ENCODE peak calls at places on chromosomes 3 and 15, in ten cellular contexts. One of them, this sample, is unnamed.
A peak's percentile ranks its signal among the peaks of the same experiment; 100 is the strongest.

GRCh38 chr15:57610130-57610529 is 18.4 kb downstream of the MYZAP start:
- DNase-seq in aorta: no peak
- DNase-seq in mucosa of descending colon: peak; percentile 83
- DNase-seq in psoas muscle: peak; percentile 74
- DNase-seq in IMR-90: peak; percentile 50
- DNase-seq in HAP-1: peak; percentile 79
- DNase-seq in cardiac fibroblast: peak; percentile 84
- DNase-seq in neural progenitor cell: no peak
- DNase-seq in AG10803: peak; percentile 43
- DNase-seq in Peyer's patch: peak; percentile 89
- DNase-seq in this sample: peak; percentile 85

GRCh38 chr15:63490345-63491034 is 13.9 kb upstream of the USP3 start:
- DNase-seq in aorta: no peak
- DNase-seq in mucosa of descending colon: no peak
- DNase-seq in psoas muscle: no peak
- DNase-seq in IMR-90: no peak
- DNase-seq in HAP-1: no peak
- DNase-seq in cardiac fibroblast: no peak
- DNase-seq in neural progenitor cell: no peak
- DNase-seq in AG10803: no peak
- DNase-seq in Peyer's patch: no peak
- DNase-seq in this sample: no peak

GRCh38 chr15:29044506-29044905 is 158.7 kb downstream of the APBA2 start:
- DNase-seq in aorta: no peak
- DNase-seq in mucosa of descending colon: no peak
- DNase-seq in psoas muscle: no peak
- DNase-seq in IMR-90: peak; percentile 51
- DNase-seq in HAP-1: peak; percentile 84
- DNase-seq in cardiac fibroblast: peak; percentile 11
- DNase-seq in neural progenitor cell: no peak
- DNase-seq in AG10803: no peak
- DNase-seq in Peyer's patch: no peak
- DNase-seq in this sample: no peak

GRCh38 chr15:89362203-89363101 is 27.8 kb upstream of the POLG start:
- DNase-seq in aorta: no peak
- DNase-seq in mucosa of descending colon: no peak
- DNase-seq in psoas muscle: no peak
- DNase-seq in IMR-90: no peak
- DNase-seq in HAP-1: no peak
- DNase-seq in cardiac fibroblast: no peak
- DNase-seq in neural progenitor cell: peak; percentile 32
- DNase-seq in AG10803: no peak
- DNase-seq in Peyer's patch: no peak
- DNase-seq in this sample: no peak

GRCh38 chr3:127542441-127542952 is 48.0 kb downstream of the TPRA1 start:
- DNase-seq in aorta: no peak
- DNase-seq in mucosa of descending colon: peak; percentile 68
- DNase-seq in psoas muscle: no peak
- DNase-seq in IMR-90: no peak
- DNase-seq in HAP-1: no peak
- DNase-seq in cardiac fibroblast: no peak
- DNase-seq in neural progenitor cell: no peak
- DNase-seq in AG10803: no peak
- DNase-seq in Peyer's patch: peak; percentile 68
- DNase-seq in this sample: no peak

GRCh38 chr3:33869977-33870376 is 71.5 kb downstream of the PDCD6IP start:
- DNase-seq in aorta: no peak
- DNase-seq in mucosa of descending colon: no peak
- DNase-seq in psoas muscle: no peak
- DNase-seq in IMR-90: no peak
- DNase-seq in HAP-1: no peak
- DNase-seq in cardiac fibroblast: no peak
- DNase-seq in neural progenitor cell: no peak
- DNase-seq in AG10803: no peak
- DNase-seq in Peyer's patch: no peak
- DNase-seq in this sample: no peak

GRCh38 chr15:100291106-100291505 is 50.7 kb downstream of the ADAMTS17 start:
- DNase-seq in aorta: no peak
- DNase-seq in mucosa of descending colon: no peak
- DNase-seq in psoas muscle: no peak
- DNase-seq in IMR-90: no peak
- DNase-seq in HAP-1: no peak
- DNase-seq in cardiac fibroblast: peak; percentile 45
- DNase-seq in neural progenitor cell: no peak
- DNase-seq in AG10803: no peak
- DNase-seq in Peyer's patch: no peak
- DNase-seq in this sample: peak; percentile 6

GRCh38 chr15:44033894-44034293 is 161.2 kb downstream of the FRMD5 start:
- DNase-seq in aorta: no peak
- DNase-seq in mucosa of descending colon: no peak
- DNase-seq in psoas muscle: no peak
- DNase-seq in IMR-90: peak; percentile 58
- DNase-seq in HAP-1: no peak
- DNase-seq in cardiac fibroblast: peak; percentile 81
- DNase-seq in neural progenitor cell: no peak
- DNase-seq in AG10803: peak; percentile 79
- DNase-seq in Peyer's patch: no peak
- DNase-seq in this sample: peak; percentile 27

GRCh38 chr15:96327155-96327741 is 3.3 kb upstream of the NR2F2 start:
- DNase-seq in aorta: no peak
- DNase-seq in mucosa of descending colon: no peak
- DNase-seq in psoas muscle: no peak
- DNase-seq in IMR-90: peak; percentile 93
- DNase-seq in HAP-1: peak; percentile 50
- DNase-seq in cardiac fibroblast: peak; percentile 95
- DNase-seq in neural progenitor cell: peak; percentile 75
- DNase-seq in AG10803: peak; percentile 89
- DNase-seq in Peyer's patch: no peak
- DNase-seq in this sample: peak; percentile 90

GRCh38 chr15:80685628-80686027 is 9.5 kb upstream of the ABHD17C start:
- DNase-seq in aorta: no peak
- DNase-seq in mucosa of descending colon: no peak
- DNase-seq in psoas muscle: no peak
- DNase-seq in IMR-90: no peak
- DNase-seq in HAP-1: no peak
- DNase-seq in cardiac fibroblast: no peak
- DNase-seq in neural progenitor cell: no peak
- DNase-seq in AG10803: no peak
- DNase-seq in Peyer's patch: no peak
- DNase-seq in this sample: no peak

GRCh38 chr15:80679167-80679804 is 15.8 kb upstream of the ABHD17C start:
- DNase-seq in aorta: no peak
- DNase-seq in mucosa of descending colon: no peak
- DNase-seq in psoas muscle: no peak
- DNase-seq in IMR-90: no peak
- DNase-seq in HAP-1: no peak
- DNase-seq in cardiac fibroblast: no peak
- DNase-seq in neural progenitor cell: no peak
- DNase-seq in AG10803: no peak
- DNase-seq in Peyer's patch: no peak
- DNase-seq in this sample: peak; percentile 97

GRCh38 chr15:80684697-80685096 is 10.4 kb upstream of the ABHD17C start:
- DNase-seq in aorta: no peak
- DNase-seq in mucosa of descending colon: no peak
- DNase-seq in psoas muscle: no peak
- DNase-seq in IMR-90: no peak
- DNase-seq in HAP-1: no peak
- DNase-seq in cardiac fibroblast: no peak
- DNase-seq in neural progenitor cell: no peak
- DNase-seq in AG10803: no peak
- DNase-seq in Peyer's patch: no peak
- DNase-seq in this sample: no peak

GRCh38 chr15:80679805-80680175 is 15.3 kb upstream of the ABHD17C start:
- DNase-seq in aorta: no peak
- DNase-seq in mucosa of descending colon: peak; percentile 45
- DNase-seq in psoas muscle: no peak
- DNase-seq in IMR-90: no peak
- DNase-seq in HAP-1: no peak
- DNase-seq in cardiac fibroblast: no peak
- DNase-seq in neural progenitor cell: no peak
- DNase-seq in AG10803: no peak
- DNase-seq in Peyer's patch: no peak
- DNase-seq in this sample: peak; percentile 83

GRCh38 chr15:80682201-80682600 is 12.9 kb upstream of the ABHD17C start:
- DNase-seq in aorta: no peak
- DNase-seq in mucosa of descending colon: no peak
- DNase-seq in psoas muscle: no peak
- DNase-seq in IMR-90: no peak
- DNase-seq in HAP-1: no peak
- DNase-seq in cardiac fibroblast: no peak
- DNase-seq in neural progenitor cell: no peak
- DNase-seq in AG10803: no peak
- DNase-seq in Peyer's patch: no peak
- DNase-seq in this sample: no peak
- H3K4me3 ChIP-seq in aorta: no peak overlapping the region
- H3K4me3 ChIP-seq in mucosa of descending colon: no peak overlapping the region
- H3K4me3 ChIP-seq in psoas muscle: no peak overlapping the region
- H3K4me3 ChIP-seq in IMR-90: no peak overlapping the region
- H3K4me3 ChIP-seq in HAP-1: no peak overlapping the region
- H3K4me3 ChIP-seq in cardiac fibroblast: no peak overlapping the region
- H3K4me3 ChIP-seq in neural progenitor cell: no peak overlapping the region
- H3K4me3 ChIP-seq in AG10803: no peak overlapping the region
- H3K4me3 ChIP-seq in Peyer's patch: no peak overlapping the region
- H3K4me3 ChIP-seq in this sample: no peak overlapping the region

GRCh38 chr3:196662711-196663571 is 23.4 kb downstream of the NRROS start:
- DNase-seq in aorta: no peak
- DNase-seq in mucosa of descending colon: no peak
- DNase-seq in psoas muscle: no peak
- DNase-seq in IMR-90: peak; percentile 41
- DNase-seq in HAP-1: no peak
- DNase-seq in cardiac fibroblast: peak; percentile 22
- DNase-seq in neural progenitor cell: no peak
- DNase-seq in AG10803: peak; percentile 57
- DNase-seq in Peyer's patch: no peak
- DNase-seq in this sample: no peak

GRCh38 chr3:196661400-196661799 is 21.9 kb downstream of the NRROS start:
- DNase-seq in aorta: no peak
- DNase-seq in mucosa of descending colon: no peak
- DNase-seq in psoas muscle: no peak
- DNase-seq in IMR-90: no peak
- DNase-seq in HAP-1: no peak
- DNase-seq in cardiac fibroblast: no peak
- DNase-seq in neural progenitor cell: no peak
- DNase-seq in AG10803: no peak
- DNase-seq in Peyer's patch: no peak
- DNase-seq in this sample: no peak

GRCh38 chr3:196660381-196661166 is 21.1 kb downstream of the NRROS start:
- DNase-seq in aorta: no peak
- DNase-seq in mucosa of descending colon: no peak
- DNase-seq in psoas muscle: no peak
- DNase-seq in IMR-90: no peak
- DNase-seq in HAP-1: no peak
- DNase-seq in cardiac fibroblast: no peak
- DNase-seq in neural progenitor cell: no peak
- DNase-seq in AG10803: no peak
- DNase-seq in Peyer's patch: no peak
- DNase-seq in this sample: peak; percentile 57

GRCh38 chr3:196662033-196662432 is 22.5 kb downstream of the NRROS start:
- DNase-seq in aorta: no peak
- DNase-seq in mucosa of descending colon: no peak
- DNase-seq in psoas muscle: no peak
- DNase-seq in IMR-90: no peak
- DNase-seq in HAP-1: no peak
- DNase-seq in cardiac fibroblast: no peak
- DNase-seq in neural progenitor cell: no peak
- DNase-seq in AG10803: no peak
- DNase-seq in Peyer's patch: no peak
- DNase-seq in this sample: no peak

GRCh38 chr3:196659901-196660351 is 20.4 kb downstream of the NRROS start:
- DNase-seq in aorta: no peak
- DNase-seq in mucosa of descending colon: no peak
- DNase-seq in psoas muscle: no peak
- DNase-seq in IMR-90: no peak
- DNase-seq in HAP-1: no peak
- DNase-seq in cardiac fibroblast: no peak
- DNase-seq in neural progenitor cell: no peak
- DNase-seq in AG10803: no peak
- DNase-seq in Peyer's patch: no peak
- DNase-seq in this sample: no peak
- H3K4me3 ChIP-seq in aorta: no peak overlapping the region
- H3K4me3 ChIP-seq in mucosa of descending colon: no peak overlapping the region
- H3K4me3 ChIP-seq in psoas muscle: no peak overlapping the region
- H3K4me3 ChIP-seq in IMR-90: no peak overlapping the region
- H3K4me3 ChIP-seq in HAP-1: no peak overlapping the region
- H3K4me3 ChIP-seq in cardiac fibroblast: no peak overlapping the region
- H3K4me3 ChIP-seq in neural progenitor cell: no peak overlapping the region
- H3K4me3 ChIP-seq in AG10803: no peak overlapping the region
- H3K4me3 ChIP-seq in Peyer's patch: no peak overlapping the region
- H3K4me3 ChIP-seq in this sample: no peak overlapping the region

DNA sequence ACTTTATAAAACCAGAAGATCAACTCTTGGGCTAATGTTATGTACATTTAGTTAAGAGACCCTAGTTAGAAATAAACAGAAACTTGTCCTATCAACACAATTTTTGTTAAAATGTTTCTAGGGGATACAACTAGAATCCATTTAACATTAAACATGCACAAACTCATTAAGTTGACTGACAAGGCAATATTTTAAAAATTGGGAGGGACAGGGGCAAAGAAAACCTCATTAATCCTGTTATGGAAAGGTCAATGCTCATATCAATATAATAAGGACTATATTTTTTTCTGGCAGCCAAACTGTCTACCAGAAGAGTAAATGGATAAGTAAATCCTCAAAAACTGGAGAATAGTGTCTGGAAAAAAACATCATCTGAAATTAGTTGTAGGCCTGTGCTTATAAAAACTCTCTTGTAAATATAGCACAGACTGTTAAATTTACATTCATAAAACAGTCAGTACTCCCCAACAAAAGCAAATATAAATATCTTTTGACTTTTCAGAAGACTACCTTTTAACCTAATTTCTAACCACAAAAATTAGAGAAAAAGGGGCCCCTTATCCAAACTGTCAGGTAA is 4.4 kb downstream of the TRA2B start:
- DNase-seq in aorta: no peak
- DNase-seq in mucosa of descending colon: no peak
- DNase-seq in psoas muscle: no peak
- DNase-seq in IMR-90: no peak
- DNase-seq in HAP-1: no peak
- DNase-seq in cardiac fibroblast: no peak
- DNase-seq in neural progenitor cell: no peak
- DNase-seq in AG10803: no peak
- DNase-seq in Peyer's patch: no peak
- DNase-seq in this sample: no peak
- H3K4me3 ChIP-seq in aorta: peak overlapping the region; percentile 85
- H3K4me3 ChIP-seq in mucosa of descending colon: no peak overlapping the region
- H3K4me3 ChIP-seq in psoas muscle: peak overlapping the region; percentile 99
- H3K4me3 ChIP-seq in IMR-90: no peak overlapping the region
- H3K4me3 ChIP-seq in HAP-1: peak overlapping the region; percentile 98
- H3K4me3 ChIP-seq in cardiac fibroblast: peak overlapping the region; percentile 16
- H3K4me3 ChIP-seq in neural progenitor cell: peak overlapping the region; percentile 89
- H3K4me3 ChIP-seq in AG10803: peak overlapping the region; percentile 100
- H3K4me3 ChIP-seq in Peyer's patch: peak overlapping the region; percentile 97
- H3K4me3 ChIP-seq in this sample: peak overlapping the region; percentile 96

DNA sequence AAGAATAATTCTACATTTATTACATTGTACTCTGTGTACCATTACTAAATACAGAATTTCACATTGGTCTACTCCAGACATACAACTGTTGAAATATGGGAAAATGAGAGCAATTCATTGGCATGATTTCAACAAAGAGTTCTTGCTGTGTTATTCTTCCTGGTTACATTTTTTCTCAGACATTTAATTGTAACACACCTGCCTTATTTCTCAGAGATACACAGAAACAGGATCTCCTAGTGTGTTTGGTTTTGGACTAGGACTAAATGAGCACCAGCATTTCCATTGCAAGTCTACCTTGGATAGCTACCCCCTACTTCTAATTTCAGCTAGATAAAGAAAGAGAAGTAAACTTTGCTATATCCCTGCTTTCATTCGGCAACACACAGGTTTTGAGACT is 274.3 kb upstream of the CNTN4 start:
- DNase-seq in aorta: no peak
- DNase-seq in mucosa of descending colon: no peak
- DNase-seq in psoas muscle: no peak
- DNase-seq in IMR-90: no peak
- DNase-seq in HAP-1: no peak
- DNase-seq in cardiac fibroblast: no peak
- DNase-seq in neural progenitor cell: no peak
- DNase-seq in AG10803: no peak
- DNase-seq in Peyer's patch: no peak
- DNase-seq in this sample: no peak
- H3K4me3 ChIP-seq in aorta: no peak overlapping the region
- H3K4me3 ChIP-seq in mucosa of descending colon: no peak overlapping the region
- H3K4me3 ChIP-seq in psoas muscle: no peak overlapping the region
- H3K4me3 ChIP-seq in IMR-90: no peak overlapping the region
- H3K4me3 ChIP-seq in HAP-1: no peak overlapping the region
- H3K4me3 ChIP-seq in cardiac fibroblast: no peak overlapping the region
- H3K4me3 ChIP-seq in neural progenitor cell: no peak overlapping the region
- H3K4me3 ChIP-seq in AG10803: no peak overlapping the region
- H3K4me3 ChIP-seq in Peyer's patch: no peak overlapping the region
- H3K4me3 ChIP-seq in this sample: no peak overlapping the region

This sample was measured in epithelial cell of esophagus.